ENCODE peak calls at places on chromosomes 3 and 15, in five cellular contexts. N, Z, R, B and U are unnamed samples.

GRCh38 chr3:146843476-146843875 is 238.3 kb upstream of the PLSCR5 start:
- DNase-seq in N (no peak), Z (no peak), R (no peak), B (no peak), U (no peak)

GRCh38 chr3:153277029-153277428 is 115.0 kb downstream of the RAP2B start:
- DNase-seq in N (peak), Z (no peak), R (no peak), B (no peak), U (no peak)

GRCh38 chr15:68307131-68307928 is 29.8 kb downstream of the FEM1B start:
- DNase-seq in N (no peak), Z (no peak), R (no peak), B (no peak), U (no peak)

GRCh38 chr15:32852771-32853170 is 135.0 kb downstream of the GREM1 start:
- DNase-seq in N (no peak), Z (no peak), R (no peak), B (no peak), U (no peak)

GRCh38 chr3:126519506-126520455 is 2.2 kb upstream of the UROC1 start:
- DNase-seq in N (no peak), Z (no peak), R (no peak), B (peak), U (no peak)

GRCh38 chr3:151838574-151839312 is 24.8 kb downstream of the AADAC start:
- DNase-seq in N (peak), Z (peak), R (peak), B (peak), U (peak)

GRCh38 chr15:71078506-71079207 is 36.6 kb upstream of the THSD4 start:
- DNase-seq in N (peak), Z (no peak), R (no peak), B (no peak), U (no peak)

GRCh38 chr3:31377045-31377642 is 155.6 kb upstream of the STT3B start:
- DNase-seq in N (peak), Z (no peak), R (peak), B (peak), U (peak)

GRCh38 chr3:110576962-110577361 is 494.7 kb upstream of the NECTIN3 start:
- DNase-seq in N (peak), Z (no peak), R (peak), B (peak), U (peak)

GRCh38 chr15:78740904-78741274 is 70.4 kb downstream of the ADAMTS7 start:
- DNase-seq in N (no peak), Z (no peak), R (no peak), B (no peak), U (no peak)

GRCh38 chr15:77589839-77590238 is 42.9 kb downstream of the LINGO1 start:
- DNase-seq in N (no peak), Z (no peak), R (no peak), B (no peak), U (peak)

GRCh38 chr15:62118446-62118964 is 46.6 kb downstream of the C2CD4B start:
- DNase-seq in N (no peak), Z (no peak), R (no peak), B (no peak), U (peak)

GRCh38 chr15:26028086-26028740 is 165.1 kb upstream of the ATP10A start:
- DNase-seq in N (peak), Z (no peak), R (peak), B (no peak), U (no peak)

GRCh38 chr15:26023231-26023630 is 160.1 kb upstream of the ATP10A start:
- DNase-seq in N (peak), Z (no peak), R (no peak), B (no peak), U (no peak)

GRCh38 chr15:26023691-26024090 is 160.6 kb upstream of the ATP10A start:
- DNase-seq in N (no peak), Z (no peak), R (no peak), B (no peak), U (no peak)

GRCh38 chr15:26020871-26021270 is 157.7 kb upstream of the ATP10A start:
- DNase-seq in N (no peak), Z (no peak), R (no peak), B (no peak), U (no peak)

DNA sequence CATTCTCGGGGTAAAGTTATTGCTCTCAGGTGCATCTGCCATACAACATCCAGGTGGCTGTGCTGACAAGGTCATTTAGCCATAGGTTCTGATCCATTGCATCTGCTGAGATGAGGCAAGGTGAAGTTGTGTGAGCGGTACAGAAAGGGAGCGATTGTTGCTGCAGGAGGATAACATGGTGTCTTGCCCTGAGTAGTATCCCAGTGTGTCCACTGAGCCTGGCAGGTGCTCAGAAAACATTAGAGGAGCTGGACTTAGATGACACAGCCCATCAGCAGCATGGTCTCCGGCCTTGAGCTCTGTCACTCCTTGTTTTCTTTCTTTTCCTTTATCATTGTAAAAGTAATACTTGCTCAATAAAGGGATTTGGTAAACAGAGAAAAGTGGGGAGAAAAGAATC is 161.1 kb upstream of the ATP10A start:
- DNase-seq in N (no peak), Z (no peak), R (no peak), B (no peak), U (no peak)
- H2AFZ ChIP-seq in N (no peak), Z (no peak), R (no peak), B (no peak), U (no peak)

GRCh38 chr3:13892304-13892703 is 12.4 kb upstream of the WNT7A start:
- DNase-seq in N (no peak), Z (no peak), R (no peak), B (no peak), U (no peak)
- H2AFZ ChIP-seq in N (no peak), Z (peak), R (no peak), B (no peak), U (no peak)

DNA sequence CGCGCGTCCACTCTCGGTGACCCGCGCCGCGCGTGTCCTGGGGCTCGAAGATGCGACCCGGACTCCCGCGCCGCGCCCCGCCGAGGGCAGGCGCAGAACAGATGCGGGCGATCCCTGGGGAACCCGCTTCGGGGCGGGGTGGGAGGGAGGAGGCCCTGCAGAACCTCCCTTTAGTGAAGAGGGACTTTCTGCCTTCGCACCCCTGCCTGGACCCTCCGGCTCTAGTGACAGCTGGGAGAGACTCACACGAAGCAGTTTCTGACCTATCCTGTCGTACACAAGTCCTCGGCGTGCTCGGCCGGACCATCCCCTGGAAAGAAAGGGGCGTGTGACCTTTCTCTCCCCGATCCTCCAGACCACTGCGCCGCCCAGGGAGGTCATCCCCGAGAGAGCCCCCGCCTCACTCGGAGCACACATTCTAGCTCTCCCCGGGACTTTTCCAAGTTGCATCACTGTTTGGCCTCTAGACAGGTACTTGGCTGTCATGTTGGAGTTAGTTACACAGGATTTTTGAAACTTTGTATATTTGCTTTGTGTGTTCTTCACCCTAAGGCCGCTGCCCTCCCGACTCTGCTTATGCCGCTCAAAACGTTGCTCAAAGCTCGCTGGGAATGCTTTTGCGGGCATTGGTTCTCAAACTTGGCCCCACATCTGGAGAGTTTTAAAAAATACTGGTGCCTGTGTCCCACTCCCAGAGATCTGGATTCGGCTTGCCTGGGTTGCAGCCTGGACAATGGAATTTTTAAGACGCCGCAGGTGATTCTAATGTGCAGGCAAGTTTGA is 581 bp downstream of the CGNL1 start:
- DNase-seq in N (no peak), Z (no peak), R (no peak), B (peak), U (peak)
- H2AFZ ChIP-seq in N (peak), Z (no peak), R (peak), B (peak), U (peak)

GRCh38 chr15:74843891-74844299 is 939 bp upstream of the ULK3 start:
- DNase-seq in N (no peak), Z (peak), R (no peak), B (peak), U (no peak)

GRCh38 chr15:74842581-74843444 is at the start of gene ULK3:
- DNase-seq in N (peak), Z (peak), R (peak), B (peak), U (peak)

GRCh38 chr15:74841761-74842385 is 1.1 kb downstream of the ULK3 start:
- DNase-seq in N (no peak), Z (no peak), R (no peak), B (peak), U (no peak)

GRCh38 chr15:74844319-74845207 is 1.6 kb upstream of the ULK3 start:
- DNase-seq in N (no peak), Z (no peak), R (no peak), B (peak), U (no peak)

DNA sequence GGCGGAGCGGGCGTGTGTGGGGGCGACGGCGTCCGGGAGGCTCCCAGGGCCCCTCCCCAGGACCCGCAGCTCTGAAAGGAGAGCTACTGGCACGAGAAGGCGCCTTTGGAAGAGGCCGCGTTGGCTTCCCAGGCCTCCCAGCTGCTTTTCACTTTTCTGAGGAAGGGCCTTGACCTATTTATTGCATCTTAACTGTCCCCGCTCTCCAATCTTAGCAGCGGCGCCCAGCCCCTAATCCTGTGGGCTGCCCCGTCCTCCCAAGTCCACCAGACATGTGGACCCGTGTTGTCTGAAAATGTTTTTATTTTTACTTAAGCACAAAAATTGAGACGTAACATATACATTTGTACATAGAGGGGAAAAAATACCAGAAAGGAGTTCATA is 481 bp upstream of the ULK3 start:
- DNase-seq in N (no peak), Z (no peak), R (no peak), B (no peak), U (no peak)
- H2AFZ ChIP-seq in N (peak), Z (peak), R (peak), B (peak), U (peak)

GRCh38 chr3:40191850-40192448 is 117.6 kb upstream of the EIF1B start:
- DNase-seq in N (peak), Z (peak), R (peak), B (peak), U (peak)
- H2AFZ ChIP-seq in N (no peak), Z (peak), R (no peak), B (no peak), U (no peak)

DNA sequence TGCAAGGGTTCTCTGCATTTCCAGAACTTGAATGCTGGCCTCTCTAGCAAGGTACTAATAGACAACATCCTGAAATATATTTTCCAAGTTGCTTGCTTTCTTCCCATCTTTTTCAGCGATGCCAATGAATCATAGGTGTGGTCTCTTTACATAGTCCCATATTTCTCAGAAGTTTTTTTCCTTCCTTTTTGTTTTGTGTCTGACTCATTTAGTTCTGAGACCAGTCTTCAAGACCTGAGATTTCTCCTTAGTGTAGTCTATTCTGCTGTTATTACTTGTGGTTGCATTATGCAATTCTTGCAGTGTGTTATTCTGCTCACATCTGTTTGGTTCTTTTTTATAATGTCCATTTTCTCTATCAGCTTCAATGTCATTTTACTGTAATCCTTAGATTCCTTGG is 1265.0 kb upstream of the ALCAM start:
- DNase-seq in N (peak), Z (no peak), R (peak), B (no peak), U (no peak)
- H2AFZ ChIP-seq in N (no peak), Z (no peak), R (no peak), B (no peak), U (no peak)

DNA sequence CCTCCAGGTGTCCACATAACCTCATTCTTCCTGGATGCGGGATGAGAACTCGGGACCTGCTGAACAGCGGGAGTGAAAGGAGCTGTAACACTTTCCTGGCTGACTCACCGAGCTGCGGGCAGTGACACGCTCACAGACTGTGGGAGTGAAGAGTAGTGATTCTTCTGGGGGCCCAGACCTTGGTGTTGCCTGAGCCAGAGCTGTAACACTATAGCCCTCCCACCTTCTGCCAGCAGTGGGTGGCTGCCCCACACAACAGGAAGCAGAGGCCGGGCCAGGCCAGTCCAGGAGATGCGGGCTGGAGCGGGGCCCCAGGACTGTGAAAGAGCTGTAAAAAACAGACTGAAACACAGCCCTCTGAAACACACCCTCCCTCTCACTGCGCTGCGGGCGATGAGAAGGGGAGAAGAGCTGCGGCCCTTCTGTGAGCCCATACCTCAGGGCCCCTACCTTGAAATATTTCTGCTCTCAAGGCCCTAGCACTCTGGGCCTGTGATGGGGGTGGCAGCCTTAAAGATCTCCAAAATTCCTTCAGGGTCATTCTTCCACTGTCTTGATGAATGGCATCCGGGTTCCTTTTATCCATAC is 464.0 kb upstream of the CCDC54 start:
- DNase-seq in N (no peak), Z (no peak), R (peak), B (peak), U (no peak)
- H2AFZ ChIP-seq in N (no peak), Z (no peak), R (peak), B (peak), U (peak)

GRCh38 chr3:149390772-149391212 is 13.3 kb upstream of the TM4SF1 start:
- DNase-seq in N (peak), Z (no peak), R (no peak), B (no peak), U (peak)
- H2AFZ ChIP-seq in N (peak), Z (no peak), R (peak), B (peak), U (no peak)

GRCh38 chr3:46660543-46661523 is 32.6 kb downstream of the ALS2CL start:
- DNase-seq in N (no peak), Z (no peak), R (no peak), B (peak), U (no peak)
- H2AFZ ChIP-seq in N (no peak), Z (no peak), R (no peak), B (no peak), U (no peak)

GRCh38 chr3:3705090-3705775 is 94.0 kb upstream of the LRRN1 start:
- DNase-seq in N (no peak), Z (no peak), R (peak), B (no peak), U (no peak)

GRCh38 chr3:3708769-3709115 is 90.5 kb upstream of the LRRN1 start:
- DNase-seq in N (no peak), Z (no peak), R (no peak), B (no peak), U (no peak)

GRCh38 chr3:3707858-3708768 is 91.1 kb upstream of the LRRN1 start:
- DNase-seq in N (no peak), Z (no peak), R (no peak), B (no peak), U (no peak)
- H2AFZ ChIP-seq in N (no peak), Z (no peak), R (no peak), B (no peak), U (no peak)